ENCODE peak calls at places on chromosomes 16 and 17, in eight cellular contexts. H, T, K, U, A, Z, N and Q are unnamed samples.

GRCh38 chr17:82767041-82767754 is 15.3 kb downstream of the TBCD start:
- DNase-seq in K (peak), A (peak), N (peak), U (peak), T (no peak), H (peak), Z (no peak), Q (no peak)

GRCh38 chr16:18932243-18932997 is 6.2 kb upstream of the SMG1 start:
- DNase-seq in U (peak), A (peak), T (no peak), H (no peak), Z (peak), N (no peak), K (peak), Q (no peak)

GRCh38 chr16:89736554-89736953 is 15.2 kb downstream of the ZNF276 start:
- DNase-seq in Z (no peak), U (no peak), A (no peak), N (no peak), T (no peak), K (no peak), H (no peak), Q (no peak)

GRCh38 chr16:12208341-12209035 is 232.0 kb downstream of the SNX29 start:
- DNase-seq in H (no peak), U (peak), A (peak), Z (no peak), T (no peak), N (no peak), K (no peak), Q (no peak)

GRCh38 chr17:55527520-55528118 is 16.4 kb upstream of the SMIM36 start:
- DNase-seq in H (peak), T (peak), U (peak), Z (no peak), N (no peak), A (peak), K (peak), Q (peak)

GRCh38 chr17:69287168-69287567 is 39.8 kb downstream of the ABCA5 start:
- DNase-seq in H (no peak), N (no peak), U (no peak), Z (no peak), K (peak), T (no peak), A (peak), Q (no peak)

GRCh38 chr16:27762441-27762840 is 212.5 kb downstream of the KATNIP start:
- DNase-seq in H (no peak), U (no peak), T (peak), K (peak), N (no peak), A (no peak), Z (no peak), Q (no peak)

GRCh38 chr16:27670071-27670825 is 120.3 kb downstream of the KATNIP start:
- DNase-seq in N (no peak), A (no peak), Z (no peak), U (no peak), T (no peak), H (no peak), K (no peak), Q (no peak)

GRCh38 chr17:44006581-44007345 is 2.3 kb downstream of the NAGS start:
- DNase-seq in A (peak), K (peak), H (peak), Z (peak), T (peak), N (peak), U (peak), Q (peak)

GRCh38 chr17:50070908-50071680 is 15.2 kb downstream of the ITGA3 start:
- DNase-seq in H (no peak), A (no peak), K (no peak), Z (no peak), T (no peak), N (no peak), U (no peak), Q (no peak)

GRCh38 chr16:15493416-15494181 is 59.2 kb downstream of the BMERB1 start:
- DNase-seq in Z (no peak), N (no peak), U (peak), T (no peak), H (no peak), K (peak), A (peak), Q (no peak)

GRCh38 chr17:16348586-16348985 is 4.7 kb downstream of the CENPV start:
- DNase-seq in N (no peak), T (no peak), U (no peak), Z (peak), H (no peak), K (no peak), A (no peak), Q (no peak)

GRCh38 chr16:7303014-7303676 is 29.5 kb upstream of the RBFOX1 start:
- DNase-seq in H (no peak), T (no peak), Z (no peak), K (no peak), U (no peak), A (no peak), N (peak), Q (no peak)

GRCh38 chr16:1825864-1826690 is 548 bp downstream of the HAGH start:
- DNase-seq in K (peak), H (peak), T (no peak), U (peak), N (no peak), Z (peak), A (peak), Q (peak)

GRCh38 chr16:46980926-46981325 is 7.5 kb upstream of the DNAJA2 start:
- DNase-seq in U (no peak), K (no peak), T (no peak), A (no peak), N (no peak), Z (no peak), H (no peak), Q (no peak)

GRCh38 chr17:57317016-57317415 is 60.7 kb downstream of the MSI2 start:
- DNase-seq in N (no peak), A (no peak), H (no peak), U (no peak), T (no peak), Z (no peak), K (no peak), Q (no peak)

GRCh38 chr16:46573008-46573833 is 48.0 kb downstream of the SHCBP1 start:
- DNase-seq in N (no peak), K (peak), U (peak), Z (no peak), T (peak), A (peak), H (peak), Q (no peak)

GRCh38 chr16:49986351-49987124 is 38.5 kb upstream of the CNEP1R1 start:
- DNase-seq in T (no peak), Z (no peak), H (peak), K (peak), U (peak), A (peak), N (no peak), Q (no peak)

GRCh38 chr16:69579783-69580182 is 14.0 kb downstream of the NFAT5 start:
- DNase-seq in T (no peak), Z (no peak), A (no peak), U (no peak), H (no peak), N (no peak), K (no peak), Q (no peak)

GRCh38 chr16:81614171-81614570 is 164.9 kb upstream of the PLCG2 start:
- DNase-seq in T (no peak), H (no peak), A (no peak), U (no peak), K (no peak), N (no peak), Z (no peak), Q (no peak)

GRCh38 chr17:10824874-10825273 is 13.0 kb downstream of the PIRT start:
- DNase-seq in K (no peak), H (no peak), Z (no peak), N (no peak), T (no peak), A (no peak), U (no peak), Q (no peak)

GRCh38 chr17:36721560-36722120 is 120.3 kb downstream of the MRM1 start:
- DNase-seq in K (peak), T (no peak), N (no peak), A (no peak), Z (no peak), U (no peak), H (no peak), Q (no peak)

GRCh38 chr16:12565423-12565822 is 238.3 kb downstream of the CPPED1 start:
- DNase-seq in Z (no peak), A (no peak), N (no peak), U (no peak), K (no peak), T (no peak), H (no peak), Q (no peak)

GRCh38 chr16:72847187-72848044 is 200.5 kb downstream of the ZFHX3 start:
- DNase-seq in U (peak), H (peak), A (peak), T (no peak), K (peak), N (no peak), Z (no peak), Q (no peak)

GRCh38 chr17:64349949-64350348 is 40.7 kb downstream of the PECAM1 start:
- DNase-seq in T (no peak), Z (no peak), N (no peak), K (no peak), U (no peak), A (no peak), H (no peak), Q (no peak)

GRCh38 chr16:69077251-69077650 is 28.2 kb upstream of the HAS3 start:
- DNase-seq in Z (no peak), T (peak), N (no peak), H (no peak), U (peak), A (peak), K (peak), Q (no peak)

GRCh38 chr16:19417640-19418039 is at the start of gene TMC5:
- DNase-seq in K (no peak), A (no peak), T (no peak), N (no peak), Z (no peak), H (peak), U (no peak), Q (no peak)

GRCh38 chr16:11354407-11354732 is 9.1 kb downstream of the RMI2 start:
- DNase-seq in N (no peak), Z (no peak), T (no peak), H (no peak), U (no peak), K (no peak), A (no peak), Q (peak)

GRCh38 chr16:11536104-11536866 is 50.4 kb downstream of the LITAF start:
- DNase-seq in A (no peak), U (no peak), H (no peak), Z (no peak), K (no peak), N (no peak), T (no peak), Q (no peak)

GRCh38 chr17:9291912-9292562 is 270.7 kb downstream of the NTN1 start:
- DNase-seq in N (peak), H (peak), Z (peak), T (no peak), K (peak), U (peak), A (peak), Q (no peak)

GRCh38 chr17:45149669-45150603 is 1.7 kb downstream of the HEXIM1 start:
- DNase-seq in N (peak), U (peak), T (peak), K (peak), H (peak), Z (peak), A (peak), Q (peak)

GRCh38 chr17:58692239-58693055 is at the start of gene RAD51C:
- DNase-seq in K (peak), T (peak), Z (peak), A (peak), N (peak), U (peak), H (peak), Q (peak)

GRCh38 chr17:31400481-31400950 is 9.0 kb downstream of the RAB11FIP4 start:
- DNase-seq in U (no peak), A (no peak), K (no peak), Z (peak), N (no peak), T (no peak), H (no peak), Q (no peak)

GRCh38 chr16:84652565-84652964 is 4.3 kb downstream of the KLHL36 start:
- DNase-seq in Z (no peak), A (no peak), K (no peak), U (no peak), T (no peak), H (no peak), N (no peak), Q (no peak)

GRCh38 chr16:77113835-77114234 is 77.2 kb upstream of the MON1B start:
- DNase-seq in N (no peak), T (no peak), H (no peak), A (peak), K (no peak), Z (no peak), U (no peak), Q (no peak)

GRCh38 chr16:81036751-81037350 is 1.2 kb downstream of the ATMIN start:
- DNase-seq in U (peak), A (peak), H (peak), N (no peak), K (no peak), T (no peak), Z (no peak), Q (no peak)

GRCh38 chr17:378068-378467 is 25.5 kb upstream of the RPH3AL start:
- DNase-seq in A (no peak), H (no peak), K (no peak), T (no peak), Z (peak), N (no peak), U (no peak), Q (no peak)

GRCh38 chr16:25606069-25606468 is 85.7 kb upstream of the HS3ST4 start:
- DNase-seq in Z (no peak), H (no peak), N (no peak), A (no peak), U (no peak), T (no peak), K (no peak), Q (no peak)

GRCh38 chr17:30091166-30091670 is 25.4 kb upstream of the NSRP1 start:
- DNase-seq in N (no peak), H (no peak), A (no peak), Z (no peak), T (no peak), U (no peak), K (no peak), Q (no peak)

GRCh38 chr17:76267051-76267576 is 2.0 kb downstream of the UBALD2 start:
- DNase-seq in H (no peak), K (no peak), N (no peak), Z (no peak), A (no peak), T (no peak), U (no peak), Q (no peak)

GRCh38 chr17:76268991-76269981 is 4.1 kb downstream of the UBALD2 start:
- DNase-seq in Z (no peak), U (no peak), A (no peak), N (peak), T (no peak), H (peak), K (no peak), Q (no peak)

GRCh38 chr17:76266244-76266938 is 1.2 kb downstream of the UBALD2 start:
- DNase-seq in N (no peak), T (no peak), U (peak), Z (no peak), A (peak), H (peak), K (peak), Q (no peak)

GRCh38 chr17:76270127-76270592 is 5.0 kb downstream of the UBALD2 start:
- DNase-seq in T (no peak), H (peak), A (no peak), N (peak), U (no peak), Z (no peak), K (no peak), Q (no peak)

GRCh38 chr17:76268015-76268749 is 3.0 kb downstream of the UBALD2 start:
- DNase-seq in T (no peak), Z (peak), N (peak), K (peak), A (peak), U (peak), H (peak), Q (no peak)
- TF ChIP-seq CTCF in T (no peak), Z (no peak), N (no peak), K (no peak), A (no peak), U (no peak), H (no peak), Q (no peak)

GRCh38 chr16:588639-588888 is 1.3 kb upstream of the RAB40C start:
- DNase-seq in N (peak), A (peak), U (peak), Z (peak), H (peak), K (peak), T (peak), Q (peak)

GRCh38 chr16:588889-589657 is 793 bp upstream of the RAB40C start:
- DNase-seq in N (peak), A (peak), T (peak), U (peak), H (peak), K (peak), Z (peak), Q (peak)

GRCh38 chr16:586047-586644 is 3.7 kb upstream of the RAB40C start:
- DNase-seq in T (no peak), A (peak), N (no peak), Z (no peak), K (peak), H (no peak), U (peak), Q (no peak)

GRCh38 chr16:585351-585750 is 4.5 kb upstream of the RAB40C start:
- DNase-seq in Z (no peak), K (no peak), T (no peak), N (no peak), U (no peak), A (no peak), H (no peak), Q (no peak)

DNA sequence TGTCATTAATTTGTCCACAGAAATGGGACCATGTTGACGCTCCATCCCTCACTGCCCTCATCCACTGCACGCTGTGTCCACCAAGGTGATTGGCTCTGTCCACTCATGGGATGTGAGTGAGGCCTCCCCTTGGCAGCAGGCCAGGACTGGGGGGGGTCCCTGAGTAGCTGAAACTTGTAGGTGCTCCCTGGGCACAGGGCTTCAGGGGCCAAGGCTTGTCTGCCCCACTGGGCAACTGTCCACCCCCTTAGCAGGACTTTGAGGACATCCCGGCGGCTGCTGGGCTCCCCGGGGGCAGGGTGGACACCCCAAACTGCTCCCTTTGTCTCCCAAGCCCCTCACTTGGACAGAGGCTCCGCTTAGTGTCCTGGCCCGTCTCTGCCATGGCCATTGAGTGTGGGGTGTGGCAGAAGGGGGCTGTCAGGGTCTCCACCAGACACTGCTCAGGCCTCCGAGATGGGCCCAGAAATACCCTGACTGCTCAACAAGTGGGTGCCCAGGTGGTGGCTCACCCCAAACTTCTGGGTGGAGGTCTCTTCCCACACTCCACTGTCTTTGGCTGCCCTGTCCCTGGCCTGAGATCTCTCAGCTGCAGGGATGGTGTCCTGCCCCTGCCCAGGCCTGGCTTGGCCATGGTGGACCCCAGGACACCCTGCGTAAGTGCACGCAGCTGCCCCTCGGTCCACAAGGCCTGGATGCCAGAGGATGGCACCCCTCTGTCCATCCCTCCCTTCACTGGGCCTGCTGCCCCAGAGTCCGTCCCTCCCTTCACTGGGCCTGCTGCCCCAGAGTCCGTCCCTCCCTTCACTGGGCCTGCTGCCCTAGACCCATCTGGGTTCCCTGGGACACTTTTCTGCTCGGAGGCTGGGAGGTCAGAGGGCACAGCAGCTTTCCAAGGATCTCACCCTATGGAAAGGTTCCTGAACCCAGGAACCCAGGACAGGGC is 2.9 kb upstream of the RAB40C start:
- DNase-seq in N (no peak), K (no peak), A (no peak), Z (no peak), U (no peak), T (no peak), H (no peak), Q (no peak)
- H3K4me3 ChIP-seq in N (peak), K (no peak), A (no peak), Z (no peak), U (peak), T (peak), H (no peak), Q (no peak)

GRCh38 chr17:3815122-3815521 is 14.1 kb upstream of the ITGAE start:
- DNase-seq in H (no peak), N (no peak), Z (no peak), T (no peak), U (no peak), A (no peak), K (no peak), Q (no peak)

GRCh38 chr17:3817851-3818605 is 17.0 kb upstream of the ITGAE start:
- DNase-seq in Z (no peak), H (no peak), A (no peak), K (no peak), N (no peak), U (no peak), T (no peak), Q (no peak)

GRCh38 chr17:3821101-3821500 is 20.1 kb upstream of the ITGAE start:
- DNase-seq in A (no peak), U (no peak), K (no peak), H (no peak), T (no peak), N (no peak), Z (no peak), Q (no peak)

GRCh38 chr17:3815925-3816324 is 14.9 kb upstream of the ITGAE start:
- DNase-seq in K (no peak), Z (no peak), U (no peak), N (no peak), A (no peak), H (no peak), T (no peak), Q (no peak)

GRCh38 chr17:3818786-3819185 is 17.8 kb upstream of the ITGAE start:
- DNase-seq in Z (no peak), A (no peak), U (no peak), H (no peak), N (no peak), T (no peak), K (no peak), Q (no peak)
- TF ChIP-seq CTCF in Z (no peak), A (no peak), U (no peak), H (no peak), N (no peak), T (no peak), K (no peak), Q (no peak)

GRCh38 chr16:14309001-14309886 is 238.1 kb downstream of the MRTFB start:
- DNase-seq in H (no peak), T (peak), A (no peak), Z (no peak), K (peak), U (peak), N (peak), Q (no peak)
- H3K4me3 ChIP-seq in H (no peak), T (peak), A (no peak), Z (peak), K (no peak), U (peak), N (peak), Q (no peak)

DNA sequence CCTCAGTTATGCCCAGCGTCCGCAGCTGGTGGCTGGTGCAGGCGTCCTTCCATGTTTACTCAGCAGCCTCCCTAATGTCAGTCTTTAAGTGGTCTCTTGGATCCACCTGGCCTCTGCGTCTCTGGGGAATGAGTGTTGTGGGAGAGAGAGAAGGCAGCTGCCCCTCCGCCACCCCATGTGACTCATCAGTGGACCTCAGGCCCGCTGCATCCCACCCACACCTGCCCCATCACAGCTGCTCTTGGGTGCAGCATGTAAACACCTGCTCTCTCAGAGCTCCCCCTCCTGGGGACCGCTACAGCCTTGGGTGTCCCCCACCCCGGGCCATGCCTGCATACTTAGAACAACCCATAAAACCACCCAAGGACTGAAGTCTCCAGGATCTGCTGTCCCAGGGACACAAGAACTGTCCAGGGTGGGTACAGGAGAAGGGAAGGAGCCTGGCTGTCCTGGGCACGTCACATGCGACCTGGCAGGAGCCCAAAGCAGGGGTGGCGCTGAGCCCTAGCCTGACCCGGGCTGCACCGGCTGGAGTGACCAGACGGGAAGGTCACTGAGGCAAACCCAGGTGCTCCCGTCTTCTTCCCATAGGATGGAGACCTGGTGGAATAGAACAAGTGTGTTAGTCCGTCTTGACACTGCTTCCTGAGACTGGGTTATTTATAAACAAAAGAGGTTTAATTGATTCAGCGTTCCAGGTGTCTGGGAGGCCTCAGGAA is 4.2 kb downstream of the C16orf90 start:
- DNase-seq in U (no peak), Z (no peak), H (peak), N (no peak), T (no peak), A (no peak), K (no peak), Q (no peak)
- TF ChIP-seq CTCF in U (no peak), Z (no peak), H (peak), N (no peak), T (no peak), A (no peak), K (no peak), Q (peak)